ENCODE peak calls at places on chromosomes 2 and 18, in nine cellular contexts. One of them, this sample, is unnamed.

GRCh38 chr2:234026111-234026510 is 24.4 kb upstream of the SPP2 start:
- DNase-seq in choroid plexus epithelial cell: peak
- DNase-seq in ovary: no peak
- DNase-seq in WTC11: no peak
- DNase-seq in hepatocyte: peak
- DNase-seq in osteocyte: no peak
- DNase-seq in astrocyte of the spinal cord: peak
- DNase-seq in SK-N-SH: no peak
- DNase-seq in AG09319: no peak
- DNase-seq in this sample: no peak

GRCh38 chr2:150710916-150711315 is 223.4 kb upstream of the RND3 start:
- DNase-seq in choroid plexus epithelial cell: no peak
- DNase-seq in ovary: no peak
- DNase-seq in WTC11: no peak
- DNase-seq in hepatocyte: no peak
- DNase-seq in osteocyte: no peak
- DNase-seq in astrocyte of the spinal cord: no peak
- DNase-seq in SK-N-SH: no peak
- DNase-seq in AG09319: no peak
- DNase-seq in this sample: no peak

GRCh38 chr2:142918624-142919023 is 41.2 kb downstream of the KYNU start:
- DNase-seq in choroid plexus epithelial cell: no peak
- DNase-seq in ovary: no peak
- DNase-seq in WTC11: no peak
- DNase-seq in hepatocyte: no peak
- DNase-seq in osteocyte: no peak
- DNase-seq in astrocyte of the spinal cord: no peak
- DNase-seq in SK-N-SH: no peak
- DNase-seq in AG09319: no peak
- DNase-seq in this sample: no peak

GRCh38 chr2:122034797-122035196 is 279.3 kb downstream of the TSN start:
- DNase-seq in choroid plexus epithelial cell: no peak
- DNase-seq in ovary: no peak
- DNase-seq in WTC11: no peak
- DNase-seq in hepatocyte: no peak
- DNase-seq in osteocyte: no peak
- DNase-seq in astrocyte of the spinal cord: no peak
- DNase-seq in SK-N-SH: no peak
- DNase-seq in AG09319: no peak
- DNase-seq in this sample: no peak

GRCh38 chr18:60162390-60162789 is 210.2 kb downstream of the MC4R start:
- DNase-seq in choroid plexus epithelial cell: no peak
- DNase-seq in ovary: no peak
- DNase-seq in WTC11: no peak
- DNase-seq in hepatocyte: no peak
- DNase-seq in osteocyte: no peak
- DNase-seq in astrocyte of the spinal cord: no peak
- DNase-seq in SK-N-SH: no peak
- DNase-seq in AG09319: no peak
- DNase-seq in this sample: no peak

GRCh38 chr2:50746526-50746925 is 285.4 kb downstream of the NRXN1 start:
- DNase-seq in choroid plexus epithelial cell: peak
- DNase-seq in ovary: no peak
- DNase-seq in WTC11: peak
- DNase-seq in hepatocyte: peak
- DNase-seq in osteocyte: no peak
- DNase-seq in astrocyte of the spinal cord: peak
- DNase-seq in SK-N-SH: peak
- DNase-seq in AG09319: no peak
- DNase-seq in this sample: no peak

GRCh38 chr2:60365556-60365955 is 187.9 kb downstream of the BCL11A start:
- DNase-seq in choroid plexus epithelial cell: peak
- DNase-seq in ovary: no peak
- DNase-seq in WTC11: no peak
- DNase-seq in hepatocyte: no peak
- DNase-seq in osteocyte: peak
- DNase-seq in astrocyte of the spinal cord: no peak
- DNase-seq in SK-N-SH: no peak
- DNase-seq in AG09319: no peak
- DNase-seq in this sample: no peak

GRCh38 chr2:31275976-31276375 is 42.0 kb downstream of the EHD3 start:
- DNase-seq in choroid plexus epithelial cell: no peak
- DNase-seq in ovary: no peak
- DNase-seq in WTC11: no peak
- DNase-seq in hepatocyte: no peak
- DNase-seq in osteocyte: no peak
- DNase-seq in astrocyte of the spinal cord: no peak
- DNase-seq in SK-N-SH: peak
- DNase-seq in AG09319: no peak
- DNase-seq in this sample: no peak

GRCh38 chr2:46942143-46942526 is 26.5 kb upstream of the MCFD2 start:
- DNase-seq in choroid plexus epithelial cell: peak
- DNase-seq in ovary: peak
- DNase-seq in WTC11: no peak
- DNase-seq in hepatocyte: peak
- DNase-seq in osteocyte: no peak
- DNase-seq in astrocyte of the spinal cord: no peak
- DNase-seq in SK-N-SH: peak
- DNase-seq in AG09319: no peak
- DNase-seq in this sample: no peak

GRCh38 chr2:59025157-59025757 is 784.1 kb upstream of the FANCL start:
- DNase-seq in choroid plexus epithelial cell: peak
- DNase-seq in ovary: peak
- DNase-seq in WTC11: peak
- DNase-seq in hepatocyte: peak
- DNase-seq in osteocyte: no peak
- DNase-seq in astrocyte of the spinal cord: peak
- DNase-seq in SK-N-SH: peak
- DNase-seq in AG09319: no peak
- DNase-seq in this sample: no peak

GRCh38 chr2:17483496-17483895 is 34.7 kb downstream of the RAD51AP2 start:
- DNase-seq in choroid plexus epithelial cell: no peak
- DNase-seq in ovary: no peak
- DNase-seq in WTC11: no peak
- DNase-seq in hepatocyte: no peak
- DNase-seq in osteocyte: no peak
- DNase-seq in astrocyte of the spinal cord: no peak
- DNase-seq in SK-N-SH: no peak
- DNase-seq in AG09319: no peak
- DNase-seq in this sample: no peak

GRCh38 chr18:57002627-57003026 is 144.3 kb upstream of the BOD1L2 start:
- DNase-seq in choroid plexus epithelial cell: peak
- DNase-seq in ovary: no peak
- DNase-seq in WTC11: no peak
- DNase-seq in hepatocyte: no peak
- DNase-seq in osteocyte: no peak
- DNase-seq in astrocyte of the spinal cord: no peak
- DNase-seq in SK-N-SH: no peak
- DNase-seq in AG09319: no peak
- DNase-seq in this sample: no peak

GRCh38 chr2:42138163-42139016 is 30.8 kb upstream of the EML4 start:
- DNase-seq in choroid plexus epithelial cell: peak
- DNase-seq in ovary: no peak
- DNase-seq in WTC11: no peak
- DNase-seq in hepatocyte: peak
- DNase-seq in osteocyte: peak
- DNase-seq in astrocyte of the spinal cord: peak
- DNase-seq in SK-N-SH: no peak
- DNase-seq in AG09319: peak
- DNase-seq in this sample: no peak

GRCh38 chr2:127479866-127480743 is 46.2 kb downstream of the IWS1 start:
- DNase-seq in choroid plexus epithelial cell: peak
- DNase-seq in ovary: no peak
- DNase-seq in WTC11: no peak
- DNase-seq in hepatocyte: no peak
- DNase-seq in osteocyte: no peak
- DNase-seq in astrocyte of the spinal cord: no peak
- DNase-seq in SK-N-SH: no peak
- DNase-seq in AG09319: no peak
- DNase-seq in this sample: no peak

GRCh38 chr2:127485051-127485693 is 41.1 kb downstream of the IWS1 start:
- DNase-seq in choroid plexus epithelial cell: peak
- DNase-seq in ovary: no peak
- DNase-seq in WTC11: no peak
- DNase-seq in hepatocyte: no peak
- DNase-seq in osteocyte: no peak
- DNase-seq in astrocyte of the spinal cord: no peak
- DNase-seq in SK-N-SH: no peak
- DNase-seq in AG09319: no peak
- DNase-seq in this sample: no peak

GRCh38 chr2:127482031-127482430 is 44.3 kb downstream of the IWS1 start:
- DNase-seq in choroid plexus epithelial cell: no peak
- DNase-seq in ovary: no peak
- DNase-seq in WTC11: no peak
- DNase-seq in hepatocyte: no peak
- DNase-seq in osteocyte: no peak
- DNase-seq in astrocyte of the spinal cord: no peak
- DNase-seq in SK-N-SH: no peak
- DNase-seq in AG09319: no peak
- DNase-seq in this sample: no peak

GRCh38 chr2:127475788-127476187 is 50.5 kb downstream of the IWS1 start:
- DNase-seq in choroid plexus epithelial cell: no peak
- DNase-seq in ovary: no peak
- DNase-seq in WTC11: no peak
- DNase-seq in hepatocyte: no peak
- DNase-seq in osteocyte: no peak
- DNase-seq in astrocyte of the spinal cord: no peak
- DNase-seq in SK-N-SH: no peak
- DNase-seq in AG09319: no peak
- DNase-seq in this sample: no peak

DNA sequence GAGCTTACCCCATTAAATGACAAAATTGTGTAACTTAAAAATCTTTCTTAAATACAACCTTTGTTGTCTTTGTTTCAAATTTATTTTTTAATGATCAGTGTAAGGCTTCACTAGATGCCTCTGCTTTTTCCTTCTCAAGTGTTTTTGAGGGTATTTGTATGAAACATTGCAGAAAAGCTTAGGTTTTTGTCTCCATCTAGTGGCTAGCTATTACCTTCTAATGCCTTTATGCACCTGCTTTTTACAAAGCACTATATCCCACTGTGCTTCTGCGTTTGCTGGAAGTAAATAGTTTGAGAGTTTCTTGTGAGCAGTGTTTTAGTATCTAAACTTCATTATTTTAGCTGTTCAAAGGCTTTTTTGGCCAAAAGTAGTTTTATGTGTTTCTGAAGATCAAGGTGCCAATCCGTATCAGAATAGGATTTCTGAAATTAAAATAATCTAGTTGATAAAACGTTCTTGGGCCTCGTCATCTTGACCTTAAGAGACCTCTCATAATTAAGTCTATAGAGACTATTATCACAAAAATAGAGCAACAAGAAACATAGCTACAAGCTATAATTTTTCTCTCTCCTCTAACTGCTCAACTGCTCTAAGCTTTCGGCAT is 47.0 kb downstream of the IWS1 start:
- DNase-seq in choroid plexus epithelial cell: peak
- DNase-seq in ovary: no peak
- DNase-seq in WTC11: no peak
- DNase-seq in hepatocyte: peak
- DNase-seq in osteocyte: no peak
- DNase-seq in astrocyte of the spinal cord: peak
- DNase-seq in SK-N-SH: peak
- DNase-seq in AG09319: peak
- DNase-seq in this sample: no peak
- TF ChIP-seq CTCF in choroid plexus epithelial cell: peak
- TF ChIP-seq CTCF in ovary: no peak
- TF ChIP-seq CTCF in WTC11: peak
- TF ChIP-seq CTCF in hepatocyte: peak
- TF ChIP-seq CTCF in osteocyte: peak
- TF ChIP-seq CTCF in astrocyte of the spinal cord: peak
- TF ChIP-seq CTCF in SK-N-SH: peak
- TF ChIP-seq CTCF in AG09319: peak
- TF ChIP-seq CTCF in this sample: peak

DNA sequence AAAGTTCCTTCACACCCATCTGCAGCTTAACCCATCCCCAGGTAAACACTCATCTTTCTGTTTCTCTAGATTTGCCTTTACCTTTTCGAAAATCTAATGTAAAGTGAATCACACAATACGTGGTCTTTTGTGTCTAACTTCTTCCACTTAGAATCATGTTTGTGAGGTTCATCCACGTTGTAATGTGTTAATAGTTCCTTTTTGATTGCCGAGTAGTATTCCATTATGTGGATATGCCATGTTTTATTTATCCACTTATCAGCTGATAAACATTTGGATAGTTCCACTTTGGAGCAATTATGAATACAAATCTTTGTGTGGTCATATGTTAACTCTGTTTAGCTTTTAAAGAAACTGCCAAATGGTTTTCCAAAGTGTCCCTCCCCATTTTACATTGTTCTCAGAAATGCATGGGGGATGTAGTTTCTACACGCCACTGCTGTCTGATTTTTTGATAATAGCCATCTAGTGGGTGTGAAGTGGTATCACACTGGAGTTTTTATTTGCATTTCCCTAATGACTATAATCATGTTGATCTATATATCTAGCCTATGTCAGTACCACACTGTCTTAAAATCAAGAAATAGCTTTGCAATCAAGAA is 22.3 kb downstream of the PECR start:
- DNase-seq in choroid plexus epithelial cell: peak
- DNase-seq in ovary: no peak
- DNase-seq in WTC11: no peak
- DNase-seq in hepatocyte: no peak
- DNase-seq in osteocyte: no peak
- DNase-seq in astrocyte of the spinal cord: no peak
- DNase-seq in SK-N-SH: no peak
- DNase-seq in AG09319: no peak
- DNase-seq in this sample: no peak
- TF ChIP-seq CTCF in choroid plexus epithelial cell: peak
- TF ChIP-seq CTCF in ovary: no peak
- TF ChIP-seq CTCF in WTC11: no peak
- TF ChIP-seq CTCF in hepatocyte: no peak
- TF ChIP-seq CTCF in osteocyte: no peak
- TF ChIP-seq CTCF in astrocyte of the spinal cord: peak
- TF ChIP-seq CTCF in SK-N-SH: peak
- TF ChIP-seq CTCF in AG09319: no peak
- TF ChIP-seq CTCF in this sample: no peak

DNA sequence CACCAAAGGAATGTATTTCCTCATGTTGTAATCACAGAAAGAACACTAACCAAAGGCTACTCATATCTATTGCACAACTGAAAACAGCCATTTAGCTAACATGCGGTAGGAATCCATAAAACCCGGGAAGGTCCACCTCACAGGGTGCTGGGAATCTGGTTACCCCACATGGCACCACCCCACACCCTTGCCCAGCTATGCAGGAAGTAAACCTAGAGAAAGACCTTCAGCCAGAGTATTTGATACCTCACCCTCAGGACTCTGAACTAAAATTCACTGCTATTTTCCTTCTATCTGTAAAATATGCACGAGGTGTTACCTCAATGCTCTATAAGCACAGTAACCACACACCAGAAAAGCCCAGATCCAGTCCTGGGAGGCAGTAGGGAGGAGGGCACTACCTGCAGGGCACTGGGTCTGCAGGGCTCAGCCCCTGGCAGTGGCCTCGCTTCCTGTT is 45.8 kb downstream of the PTPN2 start:
- DNase-seq in choroid plexus epithelial cell: peak
- DNase-seq in ovary: peak
- DNase-seq in WTC11: no peak
- DNase-seq in hepatocyte: peak
- DNase-seq in osteocyte: no peak
- DNase-seq in astrocyte of the spinal cord: peak
- DNase-seq in SK-N-SH: peak
- DNase-seq in AG09319: peak
- DNase-seq in this sample: peak
- TF ChIP-seq CTCF in choroid plexus epithelial cell: no peak
- TF ChIP-seq CTCF in ovary: no peak
- TF ChIP-seq CTCF in WTC11: no peak
- TF ChIP-seq CTCF in hepatocyte: no peak
- TF ChIP-seq CTCF in osteocyte: no peak
- TF ChIP-seq CTCF in astrocyte of the spinal cord: no peak
- TF ChIP-seq CTCF in SK-N-SH: no peak
- TF ChIP-seq CTCF in AG09319: no peak
- TF ChIP-seq CTCF in this sample: no peak

GRCh38 chr2:216687646-216688045 is 7.7 kb downstream of the IGFBP5 start:
- DNase-seq in choroid plexus epithelial cell: no peak
- DNase-seq in ovary: peak
- DNase-seq in WTC11: peak
- DNase-seq in hepatocyte: no peak
- DNase-seq in osteocyte: no peak
- DNase-seq in astrocyte of the spinal cord: no peak
- DNase-seq in SK-N-SH: no peak
- DNase-seq in AG09319: no peak
- DNase-seq in this sample: no peak
- TF ChIP-seq CTCF in choroid plexus epithelial cell: peak
- TF ChIP-seq CTCF in ovary: no peak
- TF ChIP-seq CTCF in WTC11: peak
- TF ChIP-seq CTCF in hepatocyte: peak
- TF ChIP-seq CTCF in osteocyte: peak
- TF ChIP-seq CTCF in astrocyte of the spinal cord: peak
- TF ChIP-seq CTCF in SK-N-SH: peak
- TF ChIP-seq CTCF in AG09319: peak
- TF ChIP-seq CTCF in this sample: no peak

This sample was measured in omental fat pad.